ENCODE peak calls at places on chromosome 14, in nine cellular contexts. K is amygdala, F is NCI-H524, L is ELF-1, C is HAP-1, O is MCF 10A, W is GM23248, U is psoas muscle, B is heart right ventricle. A is an unnamed sample.

GRCh38 chr14:85883971-85884370 is 354.0 kb downstream of the FLRT2 start:
- DNase-seq in C (no peak), B (no peak), K (no peak), O (no peak), L (no peak), U (no peak), F (no peak), W (no peak), A (no peak)

GRCh38 chr14:72678360-72678759 is 215.5 kb downstream of the DPF3 start:
- DNase-seq in K (no peak), O (no peak), W (peak; percentile 85), L (no peak), C (no peak), U (no peak), B (no peak), F (no peak), A (no peak)

GRCh38 chr14:87108726-87109125 is 884.3 kb downstream of the GALC start:
- DNase-seq in U (no peak), F (no peak), B (no peak), C (no peak), O (peak; percentile 67), W (peak; percentile 73), K (no peak), L (no peak), A (no peak)

GRCh38 chr14:104350463-104351185 is 212.2 kb downstream of the KIF26A start:
- DNase-seq in U (no peak), W (no peak), O (no peak), L (no peak), F (no peak), K (peak; percentile 85), C (no peak), B (no peak), A (peak; percentile 47)

GRCh38 chr14:93219103-93219726 is 12.2 kb downstream of the UBR7 start:
- DNase-seq in L (no peak), O (peak; percentile 67), U (no peak), K (no peak), C (peak; percentile 52), F (peak; percentile 56), W (peak; percentile 75), B (peak; percentile 28), A (peak; percentile 76)

GRCh38 chr14:51458563-51458955 is 193.2 kb upstream of the FRMD6 start:
- DNase-seq in K (no peak), F (no peak), U (no peak), C (no peak), O (peak; percentile 81), W (peak; percentile 92), B (no peak), L (no peak), A (no peak)

GRCh38 chr14:22433059-22433458 is 156.0 kb downstream of the DAD1 start:
- DNase-seq in B (no peak), C (no peak), O (no peak), F (peak; percentile 61), L (no peak), K (no peak), U (no peak), W (no peak), A (no peak)

GRCh38 chr14:37230551-37231194 is 32.9 kb downstream of the MIPOL1 start:
- DNase-seq in L (no peak), W (peak; percentile 87), F (peak; percentile 63), K (no peak), O (peak; percentile 68), B (peak; percentile 16), U (no peak), C (peak; percentile 22), A (peak; percentile 70)

GRCh38 chr14:54187439-54187838 is 209.4 kb upstream of the CDKN3 start:
- DNase-seq in L (peak; percentile 69), C (no peak), W (no peak), F (no peak), B (no peak), O (no peak), K (no peak), U (no peak), A (peak; percentile 92)

GRCh38 chr14:42944284-42944683 is 1337.6 kb downstream of the LRFN5 start:
- DNase-seq in U (no peak), F (no peak), C (no peak), O (peak; percentile 64), W (peak; percentile 61), L (no peak), K (no peak), B (no peak), A (no peak)

GRCh38 chr14:99660006-99660566 is 15.2 kb downstream of the HHIPL1 start:
- DNase-seq in F (peak; percentile 29), C (no peak), U (no peak), K (no peak), W (peak; percentile 26), L (no peak), O (no peak), B (no peak), A (peak; percentile 63)

GRCh38 chr14:76863724-76864407 is 37.7 kb downstream of the LRRC74A start:
- DNase-seq in L (peak; percentile 47), U (peak; percentile 74), B (peak; percentile 86), W (no peak), F (no peak), O (no peak), K (no peak), C (no peak), A (peak; percentile 67)

GRCh38 chr14:105056303-105056831 is 8.9 kb downstream of the GPR132 start:
- DNase-seq in O (no peak), B (no peak), W (no peak), F (no peak), K (no peak), L (no peak), U (peak; percentile 41), C (no peak), A (no peak)

GRCh38 chr14:75249251-75249957 is 29.2 kb upstream of the FOS start:
- DNase-seq in F (no peak), U (peak; percentile 68), L (peak; percentile 37), W (no peak), K (no peak), C (no peak), B (no peak), O (peak; percentile 64), A (peak; percentile 72)

GRCh38 chr14:23645812-23646647 is 9.9 kb downstream of the DHRS2 start:
- DNase-seq in B (no peak), U (no peak), O (no peak), F (no peak), K (no peak), W (no peak), L (no peak), C (no peak), A (no peak)

GRCh38 chr14:74599946-74600345 is 12.1 kb downstream of the LTBP2 start:
- DNase-seq in K (no peak), U (peak; percentile 48), O (no peak), C (no peak), B (no peak), W (no peak), L (no peak), F (no peak), A (no peak)

GRCh38 chr14:97634786-97635185 is 837.6 kb downstream of the VRK1 start:
- DNase-seq in U (no peak), W (peak; percentile 23), O (no peak), B (no peak), F (peak; percentile 67), L (no peak), K (no peak), C (no peak), A (peak; percentile 49)

GRCh38 chr14:33738481-33738880 is 212.4 kb downstream of the EGLN3 start:
- DNase-seq in U (no peak), W (no peak), B (no peak), K (no peak), L (peak; percentile 64), C (no peak), F (no peak), O (no peak), A (no peak)

GRCh38 chr14:68146812-68147211 is 327.2 kb downstream of the RAD51B start:
- DNase-seq in O (peak; percentile 82), K (no peak), F (no peak), C (no peak), B (no peak), L (peak; percentile 6), W (peak; percentile 96), U (no peak), A (no peak)

GRCh38 chr14:56004807-56005579 is 113.2 kb upstream of the PELI2 start:
- DNase-seq in L (peak; percentile 57), K (no peak), O (no peak), C (no peak), U (no peak), W (peak; percentile 92), B (peak; percentile 24), F (no peak), A (peak; percentile 52)

GRCh38 chr14:92316937-92317336 is 6.0 kb upstream of the SLC24A4 start:
- DNase-seq in L (no peak), K (no peak), W (no peak), C (no peak), O (peak; percentile 58), B (no peak), F (no peak), U (no peak), A (no peak)